ENCODE peak calls at places on chromosomes 3 and 15, in six cellular contexts. L is CD8-positive, alpha-beta T cell; G is upper lobe of right lung; H is A549; T is mucosa of descending colon; C is Panc1. V is an unnamed sample.

GRCh38 chr3:19392146-19392545 is 243.8 kb downstream of the KCNH8 start:
- ATAC-seq in L (no peak), G (no peak), H (no peak), T (no peak), C (no peak), V (no peak)

GRCh38 chr3:105606052-105606451 is 239.3 kb downstream of the ALCAM start:
- ATAC-seq in L (no peak), G (no peak), H (no peak), T (no peak), C (no peak), V (no peak)

GRCh38 chr3:14175383-14176037 is 2.9 kb downstream of the XPC start:
- ATAC-seq in L (peak; percentile 36), G (no peak), H (no peak), T (no peak), C (no peak), V (no peak)

GRCh38 chr3:117105650-117106049 is 396.1 kb downstream of the TUSC7 start:
- ATAC-seq in L (no peak), G (no peak), H (no peak), T (no peak), C (no peak), V (no peak)

GRCh38 chr15:27271258-27271657 is 300.3 kb downstream of the GABRG3 start:
- ATAC-seq in L (no peak), G (peak; percentile 31), H (no peak), T (no peak), C (no peak), V (no peak)

GRCh38 chr15:67023517-67024321 is 41.7 kb upstream of the SMAD3 start:
- ATAC-seq in L (no peak), G (peak; percentile 14), H (peak; percentile 55), T (peak; percentile 10), C (peak; percentile 47), V (peak; percentile 6)

GRCh38 chr3:31934866-31935265 is 46.2 kb downstream of the OSBPL10 start:
- ATAC-seq in L (no peak), G (peak; percentile 79), H (no peak), T (no peak), C (no peak), V (no peak)

GRCh38 chr3:149000207-149000745 is 8.9 kb downstream of the GYG1 start:
- ATAC-seq in L (no peak), G (peak; percentile 60), H (no peak), T (no peak), C (no peak), V (no peak)

GRCh38 chr15:71433402-71433801 is 318.1 kb downstream of the THSD4 start:
- ATAC-seq in L (no peak), G (no peak), H (no peak), T (peak; percentile 56), C (no peak), V (no peak)

GRCh38 chr15:51846463-51847230 is 17.2 kb downstream of the TMOD3 start:
- ATAC-seq in L (peak; percentile 65), G (peak; percentile 49), H (peak; percentile 56), T (no peak), C (no peak), V (no peak)

GRCh38 chr3:142875099-142875498 is 13.8 kb downstream of the PCOLCE2 start:
- ATAC-seq in L (no peak), G (no peak), H (no peak), T (no peak), C (no peak), V (no peak)

GRCh38 chr3:12155264-12155663 is 3.4 kb downstream of the TIMP4 start:
- ATAC-seq in L (no peak), G (no peak), H (no peak), T (no peak), C (no peak), V (no peak)

GRCh38 chr15:66040211-66040892 is 171.1 kb downstream of the RAB11A start:
- ATAC-seq in L (no peak), G (no peak), H (no peak), T (no peak), C (no peak), V (no peak)

GRCh38 chr3:5948081-5948480 is 760.6 kb downstream of the EDEM1 start:
- ATAC-seq in L (no peak), G (no peak), H (no peak), T (no peak), C (no peak), V (no peak)

GRCh38 chr15:93102211-93102610 is 13.2 kb upstream of the RGMA start:
- ATAC-seq in L (no peak), G (no peak), H (no peak), T (no peak), C (no peak), V (no peak)

GRCh38 chr3:175422744-175423143 is 563.6 kb downstream of the NAALADL2 start:
- ATAC-seq in L (no peak), G (no peak), H (no peak), T (no peak), C (no peak), V (no peak)

GRCh38 chr3:116242825-116243224 is 202.5 kb downstream of the LSAMP start:
- ATAC-seq in L (no peak), G (no peak), H (no peak), T (no peak), C (no peak), V (no peak)

GRCh38 chr3:70531838-70532489 is 219.5 kb upstream of the MDFIC2 start:
- ATAC-seq in L (no peak), G (no peak), H (no peak), T (no peak), C (no peak), V (no peak)

GRCh38 chr3:53142986-53143385 is 12.8 kb upstream of the RFT1 start:
- ATAC-seq in L (no peak), G (peak; percentile 69), H (no peak), T (no peak), C (no peak), V (no peak)
- TF ChIP-seq CTCF in L (no peak), G (no peak), H (no peak), T (no peak), C (no peak), V (no peak)

DNA sequence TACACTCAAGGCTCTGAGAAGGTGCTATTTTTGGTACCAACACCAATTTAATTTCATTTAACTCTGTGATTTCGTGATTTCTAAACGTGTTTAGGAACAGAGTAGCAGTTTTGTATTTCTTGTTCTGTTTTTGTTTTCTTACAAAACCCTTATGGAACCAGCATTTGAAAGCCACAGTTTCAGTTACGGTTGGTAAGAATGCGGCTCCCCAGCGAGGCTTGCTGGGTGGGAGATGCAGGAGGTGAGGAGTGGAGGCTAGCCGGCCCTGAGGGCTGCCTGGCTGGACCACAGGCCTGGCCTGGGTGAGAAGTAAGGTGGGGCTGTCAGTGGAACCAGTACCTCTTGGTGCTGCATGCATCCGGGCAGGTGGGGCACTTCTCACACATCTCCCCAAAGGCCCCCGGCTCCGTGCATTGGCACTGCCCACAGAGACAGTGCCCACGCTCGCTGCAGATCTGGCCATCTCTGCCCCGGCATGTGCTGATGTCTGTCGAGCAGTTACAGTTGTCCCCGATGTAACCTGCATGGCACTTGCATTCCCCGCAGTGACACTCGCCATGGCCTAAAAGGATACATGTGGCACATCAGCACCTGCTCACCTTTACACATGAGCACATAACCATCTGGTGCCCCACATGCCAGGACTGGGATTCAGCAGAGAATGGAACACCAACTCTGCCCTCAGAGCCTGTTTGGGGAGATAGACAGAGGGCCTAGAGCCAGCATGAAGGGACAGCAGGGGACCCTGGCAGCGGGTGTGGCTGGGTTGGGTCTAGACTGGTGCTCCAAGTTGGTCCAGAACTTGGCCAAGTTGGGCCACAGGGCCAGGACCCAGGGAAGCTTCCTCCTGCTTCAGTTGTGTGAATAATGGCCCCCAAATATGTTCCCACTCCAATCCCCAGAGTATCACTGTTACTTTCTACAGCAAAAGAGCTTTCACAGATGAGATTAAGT is 43.4 kb downstream of the UMPS start:
- ATAC-seq in L (no peak), G (no peak), H (no peak), T (no peak), C (no peak), V (peak; percentile 7)
- H3K4me1 ChIP-seq in L (no peaks in the 10 kb centered on the region), G (peaks cover 32% of the 10 kb centered on the region), H (peaks cover 76% of the 10 kb centered on the region), T (no peaks in the 10 kb centered on the region), C (peaks cover 21% of the 10 kb centered on the region), V (peaks cover 26% of the 10 kb centered on the region)

DNA sequence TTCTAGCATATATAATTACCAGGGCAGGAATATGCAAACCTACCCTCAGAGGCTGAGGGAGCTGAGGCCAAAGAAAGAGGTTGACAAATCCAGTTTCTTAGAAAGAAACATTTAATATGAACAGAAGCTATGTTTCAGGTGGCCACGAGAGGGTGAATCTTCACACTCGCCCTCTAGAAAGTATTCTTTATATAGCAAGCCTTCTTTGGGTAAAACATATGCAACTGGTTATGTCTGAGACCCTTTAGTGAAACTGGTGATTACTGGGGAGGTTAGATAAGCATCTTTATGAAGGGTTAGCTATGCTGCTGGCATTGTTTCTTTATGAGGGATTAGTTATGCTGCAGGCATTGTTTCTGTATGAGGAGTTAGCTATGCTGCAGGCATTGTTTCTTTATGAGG is 50.7 kb upstream of the GOLGA6L2 start:
- ATAC-seq in L (no peak), G (no peak), H (peak; percentile 73), T (no peak), C (no peak), V (no peak)
- TF ChIP-seq CTCF in L (no peak), G (peak; percentile 30), H (peak; percentile 59), T (no peak), C (peak; percentile 53), V (no peak)

GRCh38 chr15:101614761-101615160 is 37.4 kb downstream of the TM2D3 start:
- ATAC-seq in L (no peak), G (no peak), H (no peak), T (no peak), C (no peak), V (no peak)

GRCh38 chr15:101614001-101614585 is 38.1 kb downstream of the TM2D3 start:
- ATAC-seq in L (no peak), G (no peak), H (no peak), T (no peak), C (no peak), V (no peak)

GRCh38 chr15:101612676-101613075 is 39.5 kb downstream of the TM2D3 start:
- ATAC-seq in L (no peak), G (no peak), H (no peak), T (no peak), C (no peak), V (no peak)

GRCh38 chr15:101611580-101612299 is 40.4 kb downstream of the TM2D3 start:
- ATAC-seq in L (no peak), G (no peak), H (no peak), T (no peak), C (no peak), V (no peak)

GRCh38 chr15:101613130-101614000 is 38.8 kb downstream of the TM2D3 start:
- ATAC-seq in L (no peak), G (no peak), H (no peak), T (peak; percentile 64), C (no peak), V (peak; percentile 34)
- H3K4me1 ChIP-seq in L (no peaks in the 10 kb centered on the region), G (no peaks in the 10 kb centered on the region), H (peaks cover 15% of the 10 kb centered on the region), T (peaks cover 9% of the 10 kb centered on the region), C (peaks cover 10% of the 10 kb centered on the region), V (no peaks in the 10 kb centered on the region)

V was measured in gastroesophageal sphincter.